ENCODE peak calls at places on chromosomes 4 and X, in nine cellular contexts. P is T-helper 2 cell, L is NCI-H510A treated with DMSO at 0.1 percent for 48 hours, Z is ovary, J is GM23248, E is right lobe of liver, I is anterior cingulate cortex, R is skeletal muscle cell, T is GM04503. F is an unnamed sample.
A peak's percentile ranks its signal among the peaks of the same experiment; 100 is the strongest.

GRCh38 chrX:132853040-132853439 is 105.4 kb downstream of the HS6ST2 start:
- DNase-seq in P (no peak), L (no peak), Z (no peak), J (peak; percentile 1), E (no peak), I (no peak), R (no peak), T (no peak), F (no peak)

GRCh38 chrX:107935200-107935599 is 47.0 kb downstream of the TEX13B start:
- DNase-seq in P (no peak), L (peak; percentile 0), Z (no peak), J (peak; percentile 43), E (no peak), I (no peak), R (peak; percentile 27), T (no peak), F (no peak)

GRCh38 chrX:95893632-95894031 is 791.0 kb upstream of the DIAPH2 start:
- DNase-seq in P (no peak), L (no peak), Z (no peak), J (no peak), E (no peak), I (no peak), R (peak; percentile 60), T (no peak), F (no peak)

GRCh38 chr4:150986085-150986484 is 29.0 kb downstream of the LRBA start:
- DNase-seq in P (no peak), L (no peak), Z (no peak), J (no peak), E (no peak), I (no peak), R (no peak), T (no peak), F (no peak)

GRCh38 chr4:159312236-159312635 is 209.4 kb downstream of the RAPGEF2 start:
- DNase-seq in P (no peak), L (no peak), Z (no peak), J (no peak), E (no peak), I (no peak), R (no peak), T (no peak), F (no peak)

GRCh38 chrX:46247456-46247855 is 297.8 kb downstream of the ZNF674 start:
- DNase-seq in P (no peak), L (no peak), Z (no peak), J (no peak), E (no peak), I (no peak), R (no peak), T (no peak), F (no peak)

GRCh38 chrX:30275498-30275897 is 28.6 kb downstream of the MAGEB1 start:
- DNase-seq in P (no peak), L (peak; percentile 20), Z (no peak), J (peak; percentile 44), E (no peak), I (no peak), R (no peak), T (no peak), F (no peak)

GRCh38 chrX:109268340-109268739 is 213.5 kb downstream of the GUCY2F start:
- DNase-seq in P (no peak), L (no peak), Z (no peak), J (no peak), E (no peak), I (no peak), R (no peak), T (no peak), F (no peak)

GRCh38 chr4:84681488-84682274 is 98.8 kb downstream of the CDS1 start:
- DNase-seq in P (no peak), L (no peak), Z (no peak), J (peak; percentile 78), E (no peak), I (peak; percentile 4), R (peak; percentile 29), T (peak; percentile 59), F (no peak)

GRCh38 chrX:118459494-118459893 is 36.1 kb upstream of the DOCK11 start:
- DNase-seq in P (no peak), L (peak; percentile 38), Z (no peak), J (peak; percentile 65), E (no peak), I (no peak), R (peak; percentile 11), T (no peak), F (peak; percentile 10)

GRCh38 chrX:65601530-65602281 is 65.7 kb upstream of the MSN start:
- DNase-seq in P (no peak), L (peak; percentile 80), Z (peak; percentile 67), J (peak; percentile 86), E (peak; percentile 82), I (no peak), R (peak; percentile 65), T (peak; percentile 60), F (no peak)

GRCh38 chr4:88880501-88881226 is 176.3 kb downstream of the FAM13A start:
- DNase-seq in P (no peak), L (peak; percentile 64), Z (no peak), J (no peak), E (no peak), I (no peak), R (no peak), T (no peak), F (no peak)

GRCh38 chrX:132615396-132616131 is 126.7 kb upstream of the MBNL3 start:
- DNase-seq in P (no peak), L (no peak), Z (peak; percentile 37), J (peak; percentile 45), E (peak; percentile 24), I (no peak), R (no peak), T (no peak), F (no peak)

GRCh38 chrX:134654398-134655012 is 3.8 kb downstream of the PLAC1 start:
- DNase-seq in P (no peak), L (no peak), Z (no peak), J (no peak), E (no peak), I (no peak), R (no peak), T (no peak), F (no peak)

GRCh38 chrX:115559672-115560071 is 1.3 kb upstream of the PLS3 start:
- DNase-seq in P (no peak), L (no peak), Z (no peak), J (no peak), E (no peak), I (no peak), R (no peak), T (no peak), F (no peak)

GRCh38 chr4:51943221-51943620 is 76.9 kb downstream of the LRRC66 start:
- DNase-seq in P (no peak), L (no peak), Z (no peak), J (peak; percentile 30), E (no peak), I (no peak), R (no peak), T (no peak), F (no peak)

GRCh38 chr4:125781656-125782055 is 466.9 kb downstream of the FAT4 start:
- DNase-seq in P (no peak), L (no peak), Z (no peak), J (no peak), E (no peak), I (no peak), R (no peak), T (no peak), F (no peak)

GRCh38 chr4:76053730-76054129 is 17.9 kb upstream of the CXCL11 start:
- DNase-seq in P (no peak), L (no peak), Z (no peak), J (no peak), E (no peak), I (no peak), R (no peak), T (no peak), F (no peak)

GRCh38 chr4:176262243-176262642 is 6.8 kb downstream of the ASB5 start:
- DNase-seq in P (no peak), L (no peak), Z (no peak), J (no peak), E (no peak), I (no peak), R (no peak), T (no peak), F (no peak)

GRCh38 chr4:85725727-85726170 is 250.8 kb downstream of the ARHGAP24 start:
- DNase-seq in P (no peak), L (no peak), Z (no peak), J (peak; percentile 52), E (peak; percentile 34), I (no peak), R (no peak), T (no peak), F (no peak)

GRCh38 chr4:8044699-8045098 is 105.0 kb upstream of the AFAP1 start:
- DNase-seq in P (no peak), L (peak; percentile 87), Z (no peak), J (no peak), E (no peak), I (no peak), R (no peak), T (no peak), F (no peak)